ENCODE peak calls at places on chromosome 14, in ten cellular contexts. L, B, X, T, E, W, A, R, G and P are unnamed samples.

GRCh38 chr14:88825503-88825902 is 1.1 kb downstream of the TTC8 start:
- DNase-seq in L (no peak), B (no peak), X (no peak), T (no peak), E (no peak), W (no peak), A (no peak), R (no peak), G (no peak), P (no peak)

GRCh38 chr14:102527255-102528232 is 18.0 kb upstream of the ANKRD9 start:
- DNase-seq in L (no peak), B (no peak), X (peak; percentile 93), T (no peak), E (peak; percentile 53), W (no peak), A (no peak), R (no peak), G (no peak), P (no peak)

GRCh38 chr14:92900660-92901059 is 22.3 kb upstream of the CHGA start:
- DNase-seq in L (no peak), B (no peak), X (no peak), T (no peak), E (no peak), W (no peak), A (no peak), R (no peak), G (no peak), P (no peak)

GRCh38 chr14:95886366-95886765 is 9.7 kb downstream of the TUNAR start:
- DNase-seq in L (no peak), B (no peak), X (no peak), T (no peak), E (no peak), W (no peak), A (no peak), R (no peak), G (no peak), P (no peak)

GRCh38 chr14:67971627-67972625 is 152.3 kb downstream of the RAD51B start:
- DNase-seq in L (no peak), B (no peak), X (no peak), T (no peak), E (peak; percentile 59), W (no peak), A (no peak), R (no peak), G (peak; percentile 57), P (no peak)

GRCh38 chr14:77659822-77660221 is 43.4 kb upstream of the SPTLC2 start:
- DNase-seq in L (no peak), B (no peak), X (no peak), T (no peak), E (no peak), W (no peak), A (no peak), R (no peak), G (no peak), P (no peak)

GRCh38 chr14:52012635-52013034 is 23.3 kb downstream of the RTRAF start:
- DNase-seq in L (peak; percentile 64), B (no peak), X (no peak), T (no peak), E (no peak), W (no peak), A (no peak), R (no peak), G (peak; percentile 74), P (no peak)

GRCh38 chr14:99234982-99235491 is 37.0 kb downstream of the BCL11B start:
- DNase-seq in L (no peak), B (no peak), X (no peak), T (no peak), E (no peak), W (no peak), A (peak; percentile 52), R (peak; percentile 76), G (no peak), P (no peak)

GRCh38 chr14:81927069-81927468 is 393.4 kb upstream of the SEL1L start:
- DNase-seq in L (no peak), B (no peak), X (no peak), T (no peak), E (no peak), W (no peak), A (no peak), R (no peak), G (no peak), P (no peak)

GRCh38 chr14:21023817-21024667 is 819 bp downstream of the NDRG2 start:
- DNase-seq in L (no peak), B (no peak), X (no peak), T (no peak), E (no peak), W (no peak), A (no peak), R (no peak), G (no peak), P (no peak)

GRCh38 chr14:22538671-22539228 is 50.3 kb downstream of the DAD1 start:
- DNase-seq in L (no peak), B (no peak), X (no peak), T (no peak), E (no peak), W (no peak), A (no peak), R (no peak), G (no peak), P (no peak)

GRCh38 chr14:57962293-57962996 is 96.6 kb upstream of the SLC35F4 start:
- DNase-seq in L (peak; percentile 20), B (no peak), X (no peak), T (no peak), E (no peak), W (no peak), A (no peak), R (peak; percentile 60), G (no peak), P (no peak)

GRCh38 chr14:50772361-50772760 is 58.6 kb downstream of the NIN start:
- DNase-seq in L (no peak), B (no peak), X (no peak), T (no peak), E (peak; percentile 22), W (no peak), A (no peak), R (no peak), G (peak; percentile 79), P (no peak)

GRCh38 chr14:96934961-96935360 is 137.8 kb downstream of the VRK1 start:
- DNase-seq in L (no peak), B (no peak), X (no peak), T (no peak), E (no peak), W (no peak), A (no peak), R (no peak), G (no peak), P (no peak)

GRCh38 chr14:96940009-96940408 is 142.8 kb downstream of the VRK1 start:
- DNase-seq in L (no peak), B (no peak), X (peak; percentile 1), T (no peak), E (no peak), W (no peak), A (no peak), R (peak; percentile 60), G (no peak), P (no peak)

GRCh38 chr14:96944297-96944696 is 147.1 kb downstream of the VRK1 start:
- DNase-seq in L (no peak), B (no peak), X (no peak), T (no peak), E (no peak), W (no peak), A (no peak), R (no peak), G (no peak), P (no peak)

DNA sequence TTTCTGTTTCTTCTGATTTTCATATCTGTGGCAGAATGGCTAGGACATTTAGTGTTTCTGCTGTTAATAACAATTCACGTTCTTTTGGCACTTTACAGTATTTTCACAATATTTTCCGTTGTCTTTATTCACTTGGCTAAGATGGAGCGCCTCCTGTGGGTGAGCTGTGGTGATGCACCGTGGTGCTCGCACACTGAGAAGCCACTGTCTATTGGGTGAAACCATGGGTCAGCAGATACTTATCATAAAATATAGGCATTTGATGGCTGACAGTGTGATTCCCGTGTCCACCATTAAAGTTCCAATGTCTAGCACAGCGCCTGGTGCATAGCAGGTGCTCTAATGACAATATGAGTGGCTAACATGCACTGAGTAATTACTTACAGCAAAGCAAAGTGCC is 141.8 kb downstream of the VRK1 start:
- DNase-seq in L (no peak), B (no peak), X (no peak), T (no peak), E (no peak), W (no peak), A (no peak), R (peak; percentile 12), G (no peak), P (no peak)
- TF ChIP-seq CTCF in L (no peak), B (no peak), X (peak; percentile 35), T (no peak), E (peak; percentile 62), W (no peak), A (peak; percentile 60), R (peak; percentile 47), G (peak; percentile 11), P (peak; percentile 67)

GRCh38 chr14:100524933-100525243 is 62.3 kb downstream of the BEGAIN start:
- DNase-seq in L (no peak), B (no peak), X (no peak), T (no peak), E (no peak), W (no peak), A (no peak), R (peak; percentile 62), G (no peak), P (peak; percentile 64)
- TF ChIP-seq CTCF in L (no peak), B (no peak), X (peak; percentile 29), T (peak; percentile 13), E (peak; percentile 65), W (peak; percentile 45), A (no peak), R (peak; percentile 59), G (peak; percentile 24), P (peak; percentile 76)

DNA sequence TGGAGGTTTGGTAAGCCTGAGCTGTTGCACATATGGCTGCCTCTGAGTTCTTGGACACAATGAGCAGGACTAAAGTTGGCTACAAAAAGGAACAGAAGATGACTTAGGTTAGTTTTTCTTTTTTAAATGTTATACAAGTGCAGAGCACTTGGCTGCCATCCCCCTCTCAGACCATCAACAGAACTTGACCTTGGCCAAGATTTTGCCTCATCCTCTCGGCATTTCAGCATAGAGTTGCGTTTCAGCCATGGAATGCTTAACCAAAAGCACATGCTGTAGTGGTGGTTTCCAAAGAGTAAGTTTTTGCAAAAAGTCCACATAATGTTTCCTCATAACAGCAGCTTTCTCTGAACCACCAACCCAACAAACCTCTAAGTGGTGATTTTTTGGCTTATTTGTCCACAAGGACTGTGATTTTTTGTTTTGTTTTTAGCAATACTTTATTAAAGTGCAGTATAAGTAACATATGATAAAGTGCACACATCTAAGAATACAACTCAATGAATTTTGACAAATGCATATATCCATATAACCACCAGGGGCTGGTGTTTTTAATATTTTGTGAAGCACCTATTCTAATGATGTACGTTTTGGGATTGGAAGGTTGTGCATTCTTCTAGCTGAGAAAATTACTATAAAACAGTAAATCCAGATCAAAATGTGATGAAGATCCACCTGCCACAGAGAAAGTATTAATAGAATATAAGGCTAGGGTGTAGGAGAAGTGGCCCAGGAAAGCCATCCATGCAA is 12.1 kb upstream of the GALNT16 start:
- DNase-seq in L (peak; percentile 87), B (no peak), X (no peak), T (no peak), E (peak; percentile 72), W (no peak), A (no peak), R (no peak), G (peak; percentile 99), P (no peak)
- TF ChIP-seq CTCF in L (peak; percentile 18), B (no peak), X (peak; percentile 55), T (peak; percentile 4), E (peak; percentile 81), W (no peak), A (peak; percentile 74), R (peak; percentile 25), G (peak; percentile 54), P (peak; percentile 68)

GRCh38 chr14:71891970-71892369 is 40.3 kb upstream of the RGS6 start:
- DNase-seq in L (no peak), B (no peak), X (no peak), T (no peak), E (no peak), W (no peak), A (no peak), R (no peak), G (no peak), P (no peak)
- TF ChIP-seq CTCF in L (no peak), B (no peak), X (no peak), T (no peak), E (no peak), W (no peak), A (no peak), R (no peak), G (no peak), P (no peak)